ENCODE peak calls at places on chromosomes 6 and 20, in ten cellular contexts. T is RWPE1; H is prostate gland; V is CD4-positive, alpha-beta T cell; Z is IMR-90; N is mucosa of descending colon; D is GM13976; Y is stomach; K is neural crest cell; I is SK-N-SH. E is an unnamed sample.

GRCh38 chr20:18585134-18585533 is 2.7 kb upstream of the DTD1 start:
- DNase-seq in K (no peak), I (no peak), V (no peak), Z (peak), N (no peak), D (no peak), T (no peak), Y (no peak), H (no peak), E (no peak)

GRCh38 chr20:62201173-62202082 is 18.6 kb downstream of the MTG2 start:
- DNase-seq in K (no peak), D (peak), T (no peak), V (no peak), Y (no peak), H (no peak), I (no peak), N (no peak), Z (no peak), E (no peak)

GRCh38 chr6:136886110-136886509 is 36.0 kb upstream of the SLC35D3 start:
- DNase-seq in Y (no peak), H (no peak), K (no peak), N (no peak), I (no peak), T (peak), V (no peak), D (no peak), Z (peak), E (no peak)

GRCh38 chr20:40959325-40960092 is 69.1 kb upstream of the TOP1 start:
- DNase-seq in T (no peak), H (no peak), D (peak), Y (peak), N (no peak), K (no peak), Z (no peak), I (no peak), V (no peak), E (no peak)

GRCh38 chr6:17458971-17459370 is 65.6 kb downstream of the CAP2 start:
- DNase-seq in Y (no peak), D (no peak), K (no peak), N (no peak), Z (peak), T (no peak), I (no peak), H (no peak), V (no peak), E (no peak)

GRCh38 chr6:69933239-69933638 is 66.9 kb downstream of the COL19A1 start:
- DNase-seq in Y (no peak), Z (peak), T (no peak), K (no peak), I (no peak), N (no peak), V (no peak), H (no peak), D (no peak), E (no peak)

GRCh38 chr20:33415948-33416347 is 14.6 kb upstream of the CDK5RAP1 start:
- DNase-seq in K (peak), Y (peak), Z (peak), I (peak), H (peak), D (no peak), V (no peak), T (no peak), N (peak), E (peak)

GRCh38 chr20:56411759-56412472 is at the start of gene CASS4:
- DNase-seq in V (peak), Y (no peak), K (no peak), N (no peak), I (no peak), D (no peak), T (no peak), Z (peak), H (no peak), E (peak)

GRCh38 chr6:153312633-153313032 is 181.6 kb upstream of the RGS17 start:
- DNase-seq in V (no peak), K (peak), N (peak), I (peak), Y (peak), H (peak), Z (peak), T (peak), D (no peak), E (peak)

GRCh38 chr6:11166948-11167347 is 55.4 kb upstream of the ERVFRD-1 start:
- DNase-seq in K (no peak), Y (no peak), Z (no peak), I (no peak), N (no peak), V (no peak), T (no peak), D (no peak), H (no peak), E (no peak)

GRCh38 chr6:151370509-151371078 is 20.8 kb downstream of the ZBTB2 start:
- DNase-seq in Z (peak), Y (no peak), T (no peak), K (no peak), D (no peak), I (no peak), N (no peak), H (no peak), V (no peak), E (no peak)

GRCh38 chr6:125984311-125984710 is 2.0 kb upstream of the TRMT11 start:
- DNase-seq in V (no peak), T (no peak), K (no peak), N (no peak), H (no peak), I (no peak), D (no peak), Y (no peak), Z (peak), E (no peak)

GRCh38 chr6:163661271-163661671 is 246.8 kb downstream of the QKI start:
- DNase-seq in D (no peak), I (no peak), N (no peak), H (no peak), K (no peak), V (no peak), Z (no peak), Y (no peak), T (no peak), E (no peak)

GRCh38 chr6:154236646-154237236 is 119.9 kb downstream of the IPCEF1 start:
- DNase-seq in K (no peak), D (no peak), T (no peak), H (no peak), I (no peak), Y (no peak), Z (peak), N (no peak), V (no peak), E (no peak)

GRCh38 chr20:24465168-24465567 is 4.3 kb upstream of the SYNDIG1 start:
- DNase-seq in T (no peak), K (no peak), I (no peak), H (no peak), N (no peak), V (no peak), D (no peak), Y (no peak), Z (no peak), E (no peak)

GRCh38 chr6:15898693-15899092 is 230.2 kb upstream of the MYLIP start:
- DNase-seq in Z (no peak), T (no peak), N (no peak), V (no peak), K (no peak), H (no peak), Y (no peak), I (no peak), D (no peak), E (no peak)

GRCh38 chr6:14863896-14864850 is 381.7 kb upstream of the JARID2 start:
- DNase-seq in N (no peak), D (no peak), H (no peak), V (no peak), Y (no peak), K (no peak), T (no peak), Z (no peak), I (no peak), E (no peak)

GRCh38 chr6:90179190-90180169 is 117.2 kb downstream of the BACH2 start:
- DNase-seq in Y (no peak), N (peak), V (no peak), H (no peak), I (no peak), Z (no peak), D (no peak), T (no peak), K (no peak), E (peak)

GRCh38 chr6:46469021-46469420 is 22.2 kb downstream of the RCAN2 start:
- DNase-seq in T (no peak), K (no peak), Y (no peak), V (no peak), N (no peak), H (no peak), D (no peak), I (no peak), Z (no peak), E (no peak)

GRCh38 chr20:38113401-38114325 is 51.4 kb downstream of the TGM2 start:
- DNase-seq in D (no peak), Y (no peak), I (no peak), H (no peak), T (peak), V (no peak), Z (no peak), K (no peak), N (peak), E (peak)

GRCh38 chr6:52155791-52156576 is 30.2 kb upstream of the IL17A start:
- DNase-seq in H (no peak), T (no peak), I (no peak), V (no peak), Z (no peak), D (no peak), N (no peak), K (no peak), Y (no peak), E (peak)
- TF ChIP-seq CTCF in H (no peak), T (no peak), I (no peak), V (no peak), Z (no peak), D (no peak), N (no peak), K (no peak), Y (no peak), E (no peak)

GRCh38 chr20:23090147-23090546 is 4.0 kb upstream of the CD93 start:
- DNase-seq in K (no peak), Y (no peak), T (no peak), V (no peak), H (no peak), D (no peak), N (no peak), Z (no peak), I (no peak), E (no peak)
- TF ChIP-seq CTCF in K (no peak), Y (no peak), T (no peak), V (no peak), H (no peak), D (no peak), N (no peak), Z (no peak), I (peak), E (no peak)

GRCh38 chr20:50380697-50381040 is 129.5 kb upstream of the PTPN1 start:
- DNase-seq in K (no peak), T (no peak), H (peak), Z (peak), D (no peak), I (peak), V (no peak), Y (peak), N (no peak), E (no peak)
- TF ChIP-seq CTCF in K (peak), T (no peak), H (peak), Z (peak), D (no peak), I (peak), V (no peak), Y (peak), N (no peak), E (no peak)

GRCh38 chr6:20070047-20070446 is 142.2 kb downstream of the MBOAT1 start:
- DNase-seq in V (no peak), T (no peak), K (no peak), H (no peak), Z (no peak), N (no peak), D (no peak), I (no peak), Y (no peak), E (no peak)

GRCh38 chr6:20071998-20072397 is 140.3 kb downstream of the MBOAT1 start:
- DNase-seq in I (no peak), T (no peak), V (no peak), D (no peak), N (no peak), Y (no peak), K (no peak), Z (no peak), H (no peak), E (no peak)

GRCh38 chr6:20069130-20069529 is 143.1 kb downstream of the MBOAT1 start:
- DNase-seq in I (peak), Y (no peak), T (no peak), V (no peak), K (no peak), H (no peak), N (no peak), Z (no peak), D (no peak), E (no peak)
- TF ChIP-seq CTCF in I (no peak), Y (no peak), T (no peak), V (no peak), K (no peak), H (no peak), N (no peak), Z (no peak), D (no peak), E (no peak)

DNA sequence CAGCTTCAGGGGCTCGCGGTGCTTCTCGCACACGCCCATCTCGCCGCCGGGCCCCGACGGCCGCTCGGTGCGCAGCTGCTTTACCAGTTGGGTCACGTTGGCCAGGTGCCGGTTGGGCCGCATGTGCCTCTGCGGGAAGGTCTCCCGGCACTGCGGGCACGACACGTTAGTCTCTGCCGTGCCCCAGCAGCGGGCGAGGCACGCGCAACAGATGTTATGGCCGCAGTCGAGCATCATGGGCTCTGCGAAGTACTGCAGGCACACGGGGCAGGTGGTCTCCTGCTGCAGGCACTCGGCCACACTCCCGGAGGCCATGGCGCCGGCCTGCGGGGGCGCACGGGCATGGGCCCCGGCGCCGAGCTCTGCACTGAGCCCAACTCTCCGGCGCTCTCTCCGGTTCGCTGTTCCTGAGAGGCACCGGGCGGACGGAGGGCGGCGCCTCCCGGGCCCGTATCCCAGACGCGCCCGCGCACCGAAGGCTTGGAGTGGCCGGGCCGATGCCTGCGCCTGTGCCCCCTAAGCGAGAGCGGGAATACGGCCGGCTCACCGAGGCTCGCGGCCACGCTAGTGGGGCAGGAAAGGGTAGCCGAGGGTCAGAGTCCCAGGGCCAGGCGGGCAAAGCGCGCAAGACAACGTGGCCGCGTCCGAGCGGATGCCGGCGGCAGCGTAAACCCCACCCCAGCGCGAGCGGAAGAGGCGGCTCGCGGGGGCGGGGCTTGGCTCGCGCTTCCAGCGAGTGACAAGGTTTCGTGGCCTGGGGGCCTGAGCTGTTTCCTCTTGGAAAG is at the start of gene TRIM27:
- DNase-seq in N (peak), Z (peak), K (peak), Y (peak), T (peak), H (peak), V (peak), D (peak), I (peak), E (peak)
- TF ChIP-seq CTCF in N (no peak), Z (no peak), K (no peak), Y (no peak), T (no peak), H (no peak), V (no peak), D (no peak), I (no peak), E (no peak)

DNA sequence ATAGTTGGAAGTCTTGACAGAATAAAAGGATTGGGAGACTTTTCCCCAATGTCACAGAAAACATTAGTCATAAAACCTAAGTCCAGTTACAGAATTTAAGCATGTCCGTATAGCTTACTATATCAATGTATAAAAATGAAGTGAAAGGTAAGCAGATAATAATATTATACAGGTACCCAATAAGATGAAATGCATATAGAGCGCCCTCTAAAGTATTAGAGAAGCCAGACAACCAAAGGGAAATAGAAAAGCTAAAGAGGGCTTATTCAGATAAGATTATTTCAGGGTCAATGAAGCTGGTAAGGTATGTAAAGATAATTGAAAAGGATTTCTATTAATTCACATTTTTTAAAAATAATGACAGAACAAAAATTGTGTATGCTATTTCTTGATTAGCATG is 947.7 kb upstream of the MAP3K7 start:
- DNase-seq in I (no peak), H (no peak), Z (no peak), Y (no peak), K (no peak), N (no peak), T (no peak), D (no peak), V (no peak), E (no peak)
- TF ChIP-seq CTCF in I (peak), H (no peak), Z (peak), Y (no peak), K (no peak), N (no peak), T (no peak), D (no peak), V (no peak), E (no peak)

GRCh38 chr6:41071923-41072835 is at the start of gene OARD1:
- DNase-seq in T (peak), V (peak), Z (no peak), Y (peak), K (peak), D (peak), N (peak), I (peak), H (peak), E (peak)
- TF ChIP-seq CTCF in T (no peak), V (no peak), Z (peak), Y (no peak), K (no peak), D (no peak), N (peak), I (no peak), H (peak), E (no peak)

GRCh38 chr20:22667198-22667597 is 82.8 kb upstream of the FOXA2 start:
- DNase-seq in K (no peak), D (no peak), I (no peak), N (no peak), V (no peak), Y (no peak), T (no peak), Z (no peak), H (no peak), E (no peak)

DNA sequence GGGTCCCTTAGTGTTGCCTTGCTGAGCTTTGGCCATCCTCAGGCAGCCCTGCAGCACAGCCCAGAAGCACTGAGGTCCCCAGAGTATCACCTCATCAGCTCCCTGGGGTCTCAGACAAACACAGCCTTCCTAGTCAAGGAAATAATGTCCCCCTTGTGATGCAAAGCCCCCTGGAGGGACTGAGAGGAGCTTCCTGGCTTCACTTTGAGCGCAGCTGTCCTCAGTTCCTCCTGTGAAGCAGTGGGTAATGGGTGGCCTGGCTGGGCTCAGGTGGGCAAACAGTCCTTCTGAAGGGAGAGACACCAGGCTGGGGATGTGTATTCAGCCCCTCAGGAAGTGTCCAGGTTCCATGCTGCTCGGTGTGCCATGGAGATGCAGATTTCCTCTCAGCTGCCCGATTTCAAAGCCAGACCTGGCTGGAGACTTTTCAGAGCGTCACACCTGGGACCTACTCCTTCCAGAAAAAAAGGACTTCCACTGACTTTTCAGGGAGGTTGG is 79.2 kb upstream of the FOXA2 start:
- DNase-seq in T (no peak), Z (no peak), K (no peak), D (no peak), V (no peak), N (no peak), I (no peak), H (no peak), Y (no peak), E (no peak)
- TF ChIP-seq CTCF in T (no peak), Z (no peak), K (no peak), D (no peak), V (no peak), N (no peak), I (no peak), H (no peak), Y (no peak), E (no peak)

E was measured in activated CD8-positive, alpha-beta T cell treated with anti-CD3 and anti-CD28 coated beads for 36 hours.